ENCODE peak calls at places on chromosomes 13 and 19, in nine cellular contexts. Y, V, N, G, X, A, R, P and M are unnamed samples.

GRCh38 chr13:41465215-41465907 is 8.0 kb downstream of the RGCC start:
- DNase-seq in Y (no peak), P (peak), X (no peak), R (peak), A (no peak), V (peak), G (peak), N (peak), M (peak)

GRCh38 chr13:37505531-37505930 is 93.0 kb downstream of the POSTN start:
- DNase-seq in X (no peak), V (no peak), G (no peak), N (no peak), P (no peak), R (no peak), A (no peak), Y (no peak), M (no peak)

GRCh38 chr13:79404985-79405384 is 1.1 kb downstream of the RBM26 start:
- DNase-seq in N (no peak), P (no peak), X (no peak), Y (no peak), V (peak), G (no peak), R (peak), A (peak), M (no peak)

GRCh38 chr19:51628153-51628939 is 1.9 kb downstream of the SIGLEC5 start:
- DNase-seq in R (no peak), P (no peak), X (no peak), A (no peak), Y (no peak), N (no peak), G (no peak), V (no peak), M (no peak)

GRCh38 chr13:42119875-42120274 is 71.4 kb downstream of the DGKH start:
- DNase-seq in V (no peak), A (peak), G (no peak), X (no peak), N (peak), P (no peak), R (no peak), Y (no peak), M (no peak)

GRCh38 chr19:56167064-56167578 is 8.7 kb upstream of the GALP start:
- DNase-seq in X (no peak), G (no peak), A (no peak), V (no peak), Y (peak), R (no peak), N (peak), P (no peak), M (no peak)

GRCh38 chr19:55419624-55420236 is 12.1 kb upstream of the UBE2S start:
- DNase-seq in G (no peak), X (no peak), A (no peak), R (no peak), N (no peak), P (no peak), V (no peak), Y (no peak), M (no peak)

GRCh38 chr13:46332772-46333171 is 54.3 kb downstream of the RUBCNL start:
- DNase-seq in G (no peak), A (no peak), V (no peak), Y (no peak), N (no peak), P (no peak), R (no peak), X (no peak), M (no peak)

GRCh38 chr19:55178781-55179569 is 1.1 kb downstream of the SYT5 start:
- DNase-seq in X (peak), V (peak), P (peak), Y (peak), G (peak), A (peak), N (peak), R (peak), M (no peak)